ENCODE peak calls at places on chromosomes 2 and 18, in six cellular contexts. S is breast epithelium, Q is sigmoid colon, T is tibial nerve, M is ovary, L is suprapubic skin. F is an unnamed sample.

GRCh38 chr2:218448934-218449333 is 30.0 kb downstream of the VIL1 start:
- DNase-seq in M (no peak), Q (no peak), S (no peak), L (no peak), T (no peak), F (no peak)

GRCh38 chr18:59547691-59548182 is 149.5 kb downstream of the CCBE1 start:
- DNase-seq in T (peak; percentile 23), S (no peak), L (no peak), Q (no peak), M (peak; percentile 54), F (no peak)

GRCh38 chr18:50128506-50129271 is 66.3 kb downstream of the MYO5B start:
- DNase-seq in S (no peak), Q (no peak), L (no peak), T (no peak), M (no peak), F (no peak)

GRCh38 chr18:58730618-58731017 is 59.4 kb downstream of the MALT1 start:
- DNase-seq in L (no peak), S (no peak), Q (no peak), M (no peak), T (no peak), F (no peak)

GRCh38 chr18:47180765-47181164 is 4.6 kb upstream of the IER3IP1 start:
- DNase-seq in L (no peak), M (no peak), Q (no peak), T (no peak), S (no peak), F (no peak)

GRCh38 chr2:202599105-202599504 is 35.7 kb upstream of the FAM117B start:
- DNase-seq in T (no peak), Q (no peak), S (no peak), M (no peak), L (no peak), F (no peak)

GRCh38 chr2:219175928-219176817 is 552 bp downstream of the CNPPD1 start:
- DNase-seq in S (peak; percentile 58), M (no peak), T (peak; percentile 34), Q (peak; percentile 83), L (no peak), F (peak; percentile 85)

GRCh38 chr2:33107690-33108482 is 161.1 kb downstream of the LTBP1 start:
- DNase-seq in S (no peak), M (no peak), T (no peak), L (no peak), Q (no peak), F (no peak)

GRCh38 chr2:128797533-128797932 is 478.9 kb upstream of the HS6ST1 start:
- DNase-seq in M (no peak), L (no peak), T (no peak), Q (peak; percentile 7), S (no peak), F (no peak)

GRCh38 chr2:187497858-187498463 is 49.9 kb upstream of the CALCRL start:
- DNase-seq in T (peak; percentile 41), L (no peak), S (no peak), M (no peak), Q (no peak), F (no peak)

GRCh38 chr2:75100011-75100680 is 99.2 kb downstream of the TACR1 start:
- DNase-seq in L (no peak), M (no peak), T (no peak), S (no peak), Q (no peak), F (no peak)

GRCh38 chr2:173953047-173953424 is 12.1 kb downstream of the SP3 start:
- DNase-seq in L (no peak), Q (no peak), M (no peak), T (no peak), S (no peak), F (no peak)

GRCh38 chr2:96106991-96107882 is 9.1 kb downstream of the ADRA2B start:
- DNase-seq in Q (peak; percentile 56), S (no peak), L (no peak), M (no peak), T (no peak), F (no peak)

GRCh38 chr2:62340981-62341624 is 145.2 kb downstream of the B3GNT2 start:
- DNase-seq in L (no peak), M (no peak), Q (peak; percentile 90), S (peak; percentile 54), T (no peak), F (peak; percentile 92)

GRCh38 chr2:12057436-12058166 is 311.2 kb downstream of the LPIN1 start:
- DNase-seq in L (no peak), T (no peak), S (no peak), M (no peak), Q (peak; percentile 65), F (peak; percentile 58)

GRCh38 chr2:237779521-237779920 is 19.1 kb upstream of the RBM44 start:
- DNase-seq in M (no peak), S (no peak), L (no peak), T (no peak), Q (no peak), F (no peak)

GRCh38 chr2:237773826-237774225 is 24.8 kb upstream of the RBM44 start:
- DNase-seq in M (no peak), T (no peak), Q (no peak), L (no peak), S (no peak), F (no peak)

GRCh38 chr2:237772513-237772912 is 26.1 kb upstream of the RBM44 start:
- DNase-seq in T (no peak), L (no peak), Q (no peak), S (no peak), M (no peak), F (no peak)

DNA sequence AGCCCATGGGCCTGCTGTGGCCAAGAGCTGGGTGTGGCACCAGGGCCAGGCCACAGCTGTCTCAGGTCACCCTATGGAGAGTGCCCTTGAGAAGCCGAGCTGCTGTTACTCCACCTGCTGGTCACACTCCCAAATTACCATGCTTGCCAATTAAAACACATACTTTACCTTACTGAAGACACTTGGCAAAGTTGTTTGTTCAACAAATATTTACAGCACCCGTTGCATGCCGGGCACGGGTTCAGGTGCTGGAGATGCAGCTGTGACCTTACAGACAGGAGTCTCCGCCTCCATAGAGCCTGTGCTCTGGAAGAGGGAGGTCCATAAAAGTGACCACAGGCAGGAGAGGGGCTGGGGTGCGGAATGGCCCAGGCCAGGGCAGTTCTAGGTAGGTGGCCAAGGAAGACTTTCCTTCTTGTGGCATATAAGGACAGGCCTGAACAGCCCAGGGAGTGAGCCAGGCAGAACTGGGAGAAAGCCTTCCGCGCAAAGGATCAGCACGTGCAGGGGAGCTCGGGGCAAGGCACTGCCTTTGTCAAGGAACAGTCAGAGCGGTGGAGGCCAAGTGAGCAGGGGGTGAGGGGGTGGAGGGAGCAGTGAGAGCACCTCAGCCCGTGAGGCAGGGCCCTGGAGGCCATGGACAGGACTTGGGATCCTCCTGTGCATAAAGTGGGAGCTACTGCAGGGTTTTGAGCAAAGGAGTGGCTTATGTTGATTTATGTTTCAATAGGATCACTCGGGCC is 23.6 kb upstream of the RBM44 start:
- DNase-seq in M (no peak), S (peak; percentile 74), L (no peak), Q (no peak), T (peak; percentile 20), F (peak; percentile 28)
- TF ChIP-seq POLR2A in M (no peak), S (no peak), L (no peak), Q (no peak), T (no peak), F (no peak)

GRCh38 chr2:44955593-44956449 is 14.3 kb downstream of the SIX3 start:
- DNase-seq in S (peak; percentile 71), Q (peak; percentile 75), M (peak; percentile 70), L (no peak), T (peak; percentile 22), F (peak; percentile 70)
- H3K27me3 ChIP-seq in S (peaks cover 52% of the 10 kb centered on the region), Q (peaks cover 19% of the 10 kb centered on the region), M (no peaks in the 10 kb centered on the region), L (peaks cover 73% of the 10 kb centered on the region), T (peaks cover 65% of the 10 kb centered on the region), F (peaks cover 47% of the 10 kb centered on the region)

DNA sequence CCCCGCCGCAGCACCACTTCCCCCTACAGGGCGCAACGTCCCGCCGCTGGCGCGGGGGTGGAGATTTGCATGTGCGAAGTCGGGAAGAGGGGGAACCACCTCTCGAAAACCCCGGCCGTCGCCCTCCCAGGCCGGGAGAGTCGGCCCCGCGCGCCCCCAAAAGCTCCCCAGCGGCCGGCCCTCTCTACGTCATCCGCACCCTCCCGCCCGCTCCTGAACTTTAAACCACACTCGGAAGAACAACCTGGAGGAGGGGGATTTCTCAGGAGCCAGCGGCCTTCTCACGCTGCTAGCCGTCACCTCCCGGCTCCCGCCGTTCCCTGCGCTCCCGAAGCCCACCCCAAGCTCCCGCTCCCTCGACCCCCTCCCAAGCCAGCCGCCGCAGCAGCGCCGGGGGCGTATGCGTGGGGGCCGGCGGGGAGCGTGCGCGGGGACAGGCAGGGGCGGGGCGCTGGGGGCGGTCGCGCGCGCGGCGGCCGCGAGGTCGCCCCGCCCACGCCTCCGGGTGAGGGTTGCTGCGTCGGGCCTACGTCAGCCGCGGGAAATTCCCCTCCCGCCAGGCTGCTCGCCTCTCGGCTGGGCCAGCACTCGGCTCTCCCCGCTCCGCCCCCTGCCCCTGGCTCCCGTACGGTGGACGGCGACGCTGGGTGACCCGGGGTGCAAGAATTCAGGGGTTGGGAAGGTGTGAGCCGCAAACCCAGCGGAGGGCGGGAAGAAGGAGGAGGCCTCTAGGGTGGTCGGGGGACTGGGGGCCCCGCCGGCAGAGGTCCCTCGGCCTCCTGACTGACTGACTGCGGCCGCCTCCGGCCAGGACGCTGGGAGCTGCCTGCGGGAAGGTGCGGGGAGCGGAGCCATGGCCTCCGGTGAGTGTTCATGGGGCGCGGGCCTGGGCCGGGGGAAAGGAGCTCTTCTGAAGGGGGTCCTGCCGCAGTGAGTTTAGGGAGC is at the start of gene REL:
- DNase-seq in Q (peak; percentile 95), L (peak; percentile 95), M (peak; percentile 94), T (peak; percentile 77), S (peak; percentile 89), F (peak; percentile 91)
- TF ChIP-seq POLR2A in Q (peak; percentile 86), L (peak; percentile 47), M (peak; percentile 86), T (peak; percentile 90), S (peak; percentile 61), F (peak; percentile 87)

GRCh38 chr2:229715895-229716507 is 1.6 kb upstream of the DNER start:
- DNase-seq in L (no peak), S (no peak), Q (no peak), M (no peak), T (no peak), F (peak; percentile 68)

GRCh38 chr2:229719926-229720652 is 5.7 kb upstream of the DNER start:
- DNase-seq in T (no peak), M (no peak), L (no peak), Q (no peak), S (no peak), F (no peak)

GRCh38 chr2:229714736-229715541 is 584 bp upstream of the DNER start:
- DNase-seq in M (peak; percentile 47), L (no peak), Q (peak; percentile 70), T (peak; percentile 7), S (no peak), F (peak; percentile 84)

GRCh38 chr2:229714080-229714735 is at the start of gene DNER:
- DNase-seq in S (no peak), M (peak; percentile 15), Q (no peak), T (no peak), L (no peak), F (peak; percentile 75)

GRCh38 chr2:229718057-229718456 is 3.7 kb upstream of the DNER start:
- DNase-seq in M (no peak), T (no peak), S (no peak), L (no peak), Q (no peak), F (no peak)
- H3K27me3 ChIP-seq in M (peaks cover 3% of the 10 kb centered on the region), T (peaks cover 50% of the 10 kb centered on the region), S (peaks cover 57% of the 10 kb centered on the region), L (peaks cover 47% of the 10 kb centered on the region), Q (peaks cover 19% of the 10 kb centered on the region), F (peaks cover 3% of the 10 kb centered on the region)